ENCODE peak calls at places on chromosomes 1 and 21, in four cellular contexts. K is CD8-positive, alpha-beta T cell; W is PC-9; X is left lung. V is an unnamed sample.

GRCh38 chr1:14113841-14114567 is 414.0 kb downstream of the PRDM2 start:
- DNase-seq in K (no peak), X (no peak), W (peak), V (no peak)

GRCh38 chr1:220803401-220804201 is 16.9 kb downstream of the MTARC1 start:
- DNase-seq in K (peak), X (no peak), W (peak), V (no peak)

GRCh38 chr1:39692152-39693064 is 1.2 kb upstream of the HPCAL4 start:
- DNase-seq in X (peak), K (peak), W (no peak), V (no peak)

GRCh38 chr1:151839457-151840409 is at the start of gene C2CD4D:
- DNase-seq in W (peak), X (peak), K (peak), V (no peak)

GRCh38 chr21:39666681-39667315 is 54.1 kb downstream of the B3GALT5 start:
- DNase-seq in W (no peak), K (no peak), X (no peak), V (no peak)

GRCh38 chr1:53715478-53715877 is 23.5 kb downstream of the GLIS1 start:
- DNase-seq in K (no peak), X (no peak), W (no peak), V (no peak)

GRCh38 chr1:17661546-17662157 is 93.5 kb upstream of the ACTL8 start:
- DNase-seq in X (no peak), K (peak), W (peak), V (no peak)

GRCh38 chr1:221868894-221869293 is 127.0 kb upstream of the DUSP10 start:
- DNase-seq in K (no peak), X (no peak), W (no peak), V (no peak)

GRCh38 chr1:39127513-39127912 is 77.0 kb upstream of the MACF1 start:
- DNase-seq in X (no peak), W (peak), K (no peak), V (no peak)

GRCh38 chr1:72781038-72781437 is 498.7 kb upstream of the NEGR1 start:
- DNase-seq in K (no peak), W (no peak), X (no peak), V (no peak)

GRCh38 chr1:224116131-224116530 is 2.2 kb downstream of the FBXO28 start:
- DNase-seq in X (no peak), W (no peak), K (no peak), V (no peak)

DNA sequence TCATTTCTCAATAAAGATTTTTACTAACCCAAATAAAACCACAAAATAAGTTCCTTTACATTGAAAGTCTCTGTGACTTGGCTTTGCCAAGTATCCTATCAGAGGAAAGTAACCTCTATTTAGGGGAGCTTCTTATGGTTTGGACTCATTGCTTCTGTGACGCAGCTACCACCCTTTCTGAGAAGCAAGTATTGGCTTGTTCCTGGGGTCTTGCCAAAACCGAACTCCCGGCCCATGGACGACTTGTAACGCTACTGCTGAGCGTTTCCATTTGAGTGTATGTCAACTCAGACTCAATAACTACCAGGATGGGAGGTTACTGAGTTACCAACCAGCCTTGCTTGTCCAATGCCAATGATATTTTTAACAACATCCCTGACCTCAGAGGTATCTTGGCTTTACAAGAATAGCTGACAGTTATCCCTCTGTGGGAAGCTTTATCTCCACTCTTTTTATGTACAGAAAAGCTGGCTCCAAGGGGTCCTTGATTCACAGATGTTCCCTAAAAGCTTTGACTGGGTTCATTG is 911.9 kb downstream of the TTLL7 start:
- DNase-seq in W (no peak), K (no peak), X (no peak), V (no peak)
- H3K4me3 ChIP-seq in W (no peak), K (no peak), X (no peak), V (no peak)

GRCh38 chr1:150258275-150258666 is 697 bp downstream of the CA14 start:
- DNase-seq in W (no peak), K (no peak), X (no peak), V (no peak)

GRCh38 chr1:150261367-150261766 is 3.8 kb downstream of the CA14 start:
- DNase-seq in X (no peak), W (no peak), K (no peak), V (no peak)

GRCh38 chr1:150259217-150259616 is 1.6 kb downstream of the CA14 start:
- DNase-seq in K (no peak), W (no peak), X (no peak), V (no peak)

GRCh38 chr1:150257624-150258274 is at the start of gene CA14:
- DNase-seq in W (no peak), K (no peak), X (no peak), V (no peak)

GRCh38 chr1:150259758-150260669 is 2.4 kb downstream of the CA14 start:
- DNase-seq in W (peak), K (no peak), X (no peak), V (no peak)
- H3K4me3 ChIP-seq in W (peak), K (no peak), X (no peak), V (no peak)

DNA sequence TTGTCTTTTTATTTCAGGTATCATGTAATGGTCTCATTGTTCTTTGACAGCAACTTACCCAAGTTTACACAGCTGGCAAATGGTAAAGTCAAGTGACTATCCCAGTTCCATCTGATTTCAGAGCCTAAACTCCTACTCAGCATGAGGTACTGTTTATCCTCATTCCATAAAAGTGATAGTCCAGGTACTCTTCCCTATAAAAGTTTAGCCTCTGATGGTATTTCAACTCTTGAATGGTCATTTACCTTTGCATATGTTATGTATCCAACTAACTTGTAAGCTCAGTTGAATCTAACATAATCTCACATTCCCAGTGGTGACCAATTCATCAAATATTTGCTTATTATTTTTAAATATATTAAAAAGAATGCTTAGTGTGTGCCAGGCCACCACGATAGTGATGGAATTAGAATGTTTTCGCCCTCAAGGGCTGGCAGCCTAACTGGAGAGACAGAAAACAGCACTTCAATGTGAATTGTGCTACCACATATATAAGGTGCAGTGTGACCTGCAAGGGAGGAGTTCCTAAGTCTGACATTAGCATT is 307.1 kb downstream of the CTH start:
- DNase-seq in W (no peak), K (no peak), X (no peak), V (no peak)
- H3K4me3 ChIP-seq in W (no peak), K (no peak), X (no peak), V (no peak)

DNA sequence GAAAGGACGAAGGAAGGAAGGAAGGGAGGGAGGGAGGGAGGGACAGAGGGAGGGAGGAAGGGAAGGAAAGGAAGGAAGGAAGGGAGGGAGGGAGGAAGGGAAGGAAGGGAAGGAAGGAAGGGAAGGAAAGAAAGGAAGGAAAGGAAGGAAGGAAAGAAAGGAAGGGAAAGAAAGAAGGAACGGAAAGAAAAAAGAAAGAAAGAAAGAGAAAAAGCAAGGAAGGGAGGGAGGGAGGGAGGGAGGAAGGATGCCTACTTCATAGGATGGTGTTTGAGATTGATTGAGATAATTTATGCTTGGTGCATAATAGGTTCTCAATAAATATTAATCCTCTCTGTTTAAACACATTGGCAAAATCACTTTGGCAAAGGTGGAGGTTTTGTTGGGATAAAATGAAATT is 61.2 kb downstream of the WDR64 start:
- DNase-seq in X (no peak), K (no peak), W (no peak), V (no peak)
- H3K4me3 ChIP-seq in X (no peak), K (no peak), W (no peak), V (no peak)

DNA sequence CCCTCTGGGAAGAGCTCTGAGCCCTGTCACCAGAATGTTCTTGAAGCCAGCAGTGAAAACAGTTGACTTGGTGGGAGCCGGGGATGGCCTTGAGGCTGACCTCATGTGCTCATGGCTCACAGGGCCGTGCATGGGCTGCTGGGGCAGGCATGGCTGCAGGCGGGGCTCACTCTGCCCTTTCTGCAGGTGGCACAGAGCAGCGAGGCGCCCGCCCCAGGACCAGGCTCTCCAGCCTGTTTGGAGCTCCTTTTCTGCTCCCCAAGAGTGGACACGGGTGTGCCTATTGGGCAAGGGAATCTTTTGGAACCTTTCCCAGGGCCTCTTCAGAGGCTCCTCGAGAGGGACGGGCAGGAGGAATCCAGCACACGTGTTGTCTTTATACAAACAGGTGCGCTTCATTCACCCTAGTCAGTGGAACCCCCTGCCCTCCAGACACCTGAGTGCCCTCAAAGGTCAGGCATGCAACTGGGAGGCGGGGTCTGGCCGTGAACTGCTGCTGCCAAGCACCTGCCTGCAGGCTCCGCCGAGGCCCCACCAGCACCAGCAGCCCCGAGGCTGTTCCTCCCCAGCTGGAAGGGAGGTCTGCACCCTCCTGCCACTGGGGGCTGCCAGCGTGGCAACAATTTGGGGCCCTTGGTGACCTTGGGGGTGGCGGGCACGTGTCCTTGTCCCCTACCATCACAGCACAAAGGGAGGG is 2.6 kb upstream of the TTC34 start:
- DNase-seq in X (peak), W (no peak), K (no peak), V (no peak)
- H3K4me3 ChIP-seq in X (no peak), W (no peak), K (no peak), V (no peak)

GRCh38 chr1:235325139-235325538 is 2.8 kb downstream of the ARID4B start:
- DNase-seq in K (no peak), W (no peak), X (no peak), V (no peak)
- H3K4me3 ChIP-seq in K (peak), W (peak), X (no peak), V (peak)

DNA sequence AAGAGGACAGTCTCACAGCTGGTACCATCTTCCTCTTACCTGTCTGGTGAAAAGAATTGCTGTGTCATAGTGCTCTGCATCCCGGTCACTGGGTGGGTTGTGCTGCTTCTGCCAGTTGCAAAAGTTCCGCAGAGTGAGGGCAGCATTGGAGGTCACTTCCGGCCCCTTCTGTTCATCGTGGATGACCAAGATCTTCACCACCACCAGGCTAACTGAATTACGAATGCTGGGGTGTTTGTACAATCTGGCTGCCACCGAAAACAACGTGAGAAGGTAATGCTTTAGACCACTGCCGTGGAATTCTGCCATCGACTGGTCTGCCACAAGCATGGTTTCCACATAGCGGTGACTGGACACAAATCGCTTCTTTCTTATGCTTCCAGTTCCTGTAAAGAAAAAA is 2.9 kb downstream of the ADAMTS1 start:
- DNase-seq in K (no peak), W (no peak), X (no peak), V (no peak)
- H3K4me3 ChIP-seq in K (no peak), W (no peak), X (peak), V (peak)

DNA sequence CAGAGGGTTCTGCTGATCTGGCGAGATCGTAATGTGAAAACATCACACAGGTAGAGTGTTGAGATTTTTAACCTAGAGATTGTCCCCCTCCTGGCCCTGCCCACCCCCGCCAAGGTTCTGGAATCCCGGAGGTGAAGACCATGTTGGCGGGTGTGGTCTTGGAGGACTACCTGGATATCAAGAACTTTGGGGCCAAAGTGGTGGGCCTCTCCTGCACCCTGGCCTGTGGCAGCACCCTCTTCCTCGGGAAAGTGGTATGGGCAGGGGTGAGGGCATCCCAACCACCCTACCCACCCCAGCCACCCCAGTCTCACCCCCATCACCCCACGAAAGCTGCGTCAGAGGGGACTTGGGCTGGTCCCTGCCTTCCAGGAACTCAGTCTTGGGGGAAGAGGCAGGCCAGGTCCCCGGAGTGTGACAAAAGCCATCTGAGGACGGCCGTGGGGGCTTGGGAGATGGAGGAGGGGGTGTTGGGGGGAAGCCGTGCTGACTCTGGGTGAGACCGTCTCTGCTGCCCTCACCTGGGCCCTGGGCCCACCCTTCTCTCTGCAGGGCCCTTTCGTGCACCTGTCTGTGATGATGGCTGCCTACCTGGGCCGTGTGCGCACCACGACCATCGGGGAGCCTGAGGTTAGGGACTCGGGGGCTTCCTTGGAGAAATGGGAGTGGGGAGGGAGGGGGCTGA is 4.4 kb downstream of the CLCNKB start:
- DNase-seq in K (no peak), W (no peak), X (no peak), V (no peak)
- H3K4me3 ChIP-seq in K (peak), W (no peak), X (no peak), V (no peak)

GRCh38 chr1:51063121-51063520 is 38.9 kb upstream of the C1orf185 start:
- DNase-seq in W (peak), X (no peak), K (no peak), V (no peak)
- H3K4me3 ChIP-seq in W (no peak), X (no peak), K (no peak), V (no peak)

GRCh38 chr1:27029517-27029916 is 16.9 kb upstream of the TENT5B start:
- DNase-seq in X (no peak), K (no peak), W (no peak), V (no peak)

GRCh38 chr1:27027575-27028250 is 15.1 kb upstream of the TENT5B start:
- DNase-seq in W (no peak), X (no peak), K (no peak), V (no peak)

GRCh38 chr1:27025718-27026117 is 13.1 kb upstream of the TENT5B start:
- DNase-seq in W (no peak), X (no peak), K (no peak), V (no peak)

GRCh38 chr1:27031235-27032118 is 18.8 kb upstream of the TENT5B start:
- DNase-seq in X (peak), W (peak), K (no peak), V (no peak)

DNA sequence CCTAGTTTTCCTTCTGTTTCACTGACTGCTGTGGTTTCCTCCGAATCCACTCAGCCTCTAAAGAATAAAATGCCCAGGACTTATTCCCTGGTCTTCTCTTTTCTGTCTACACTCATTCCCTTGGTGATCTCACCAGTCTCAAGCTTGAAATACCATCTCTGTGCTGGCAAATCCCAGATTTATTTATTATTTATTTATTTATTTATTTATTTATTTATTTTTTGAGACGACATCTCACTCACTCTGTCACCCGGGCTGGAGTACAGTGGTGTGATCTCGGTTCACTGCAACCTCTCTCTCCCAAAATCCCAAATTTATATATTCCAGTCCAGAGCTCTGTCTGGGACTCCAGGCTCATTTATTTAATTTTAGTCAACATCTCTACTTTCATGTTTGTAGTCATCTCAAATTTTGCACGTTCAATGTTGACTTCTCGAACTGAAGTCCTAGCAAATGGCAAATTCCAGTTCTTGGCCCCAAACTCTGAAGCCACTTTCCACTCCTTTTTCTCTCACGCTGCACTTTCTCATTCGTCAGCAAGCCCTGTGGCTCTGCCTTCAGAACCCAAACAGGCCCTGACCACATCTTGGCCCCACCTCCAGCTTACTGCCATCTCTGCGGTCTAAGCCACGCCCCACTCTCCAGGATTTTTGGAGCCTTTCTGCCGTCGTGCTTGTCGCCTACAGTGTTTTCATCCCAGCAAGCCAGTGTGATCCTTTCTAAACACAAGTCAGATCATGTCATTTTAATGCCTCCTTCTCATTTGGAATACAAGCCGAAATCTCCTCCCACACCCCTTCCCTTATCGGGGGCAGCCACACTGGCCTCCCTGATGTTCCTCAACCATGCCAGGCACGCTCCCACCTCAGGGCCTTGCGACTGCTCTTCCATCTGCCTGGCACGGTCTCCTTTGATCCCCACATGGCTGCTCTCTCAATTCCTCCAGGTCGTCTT is 14.2 kb upstream of the TENT5B start:
- DNase-seq in X (no peak), K (no peak), W (peak), V (no peak)
- H3K4me3 ChIP-seq in X (no peak), K (no peak), W (no peak), V (no peak)

V was measured in vagina.